ENCODE peak calls at places on chromosomes 11 and 22, in four cellular contexts. B is neural progenitor cell, I is WERI-Rb-1, Z is endothelial cell. H is an unnamed sample.

GRCh38 chr11:44313701-44314489 is 4.0 kb upstream of the ALX4 start:
- DNase-seq in B (no peak), I (no peak), Z (no peak), H (no peak)

GRCh38 chr11:10331548-10332289 is 26.8 kb downstream of the ADM start:
- DNase-seq in B (no peak), I (peak; percentile 29), Z (no peak), H (no peak)

GRCh38 chr11:112355726-112356125 is 95.1 kb upstream of the PLET1 start:
- DNase-seq in B (peak; percentile 51), I (peak; percentile 31), Z (peak; percentile 27), H (peak; percentile 6)

GRCh38 chr22:17483670-17484372 is 79.5 kb upstream of the SLC25A18 start:
- DNase-seq in B (no peak), I (no peak), Z (no peak), H (no peak)

GRCh38 chr11:37504925-37505324 is 906.9 kb upstream of the RAG2 start:
- DNase-seq in B (no peak), I (no peak), Z (no peak), H (peak; percentile 80)

GRCh38 chr22:37187552-37187890 is 526 bp downstream of the C1QTNF6 start:
- DNase-seq in B (no peak), I (no peak), Z (no peak), H (peak; percentile 46)

GRCh38 chr11:68467446-68467845 is 6.9 kb downstream of the PPP6R3 start:
- DNase-seq in B (no peak), I (no peak), Z (no peak), H (no peak)

GRCh38 chr11:9615031-9615451 is 41.6 kb downstream of the WEE1 start:
- DNase-seq in B (no peak), I (no peak), Z (no peak), H (no peak)

GRCh38 chr11:86108890-86109638 is 40.2 kb upstream of the PICALM start:
- DNase-seq in B (no peak), I (no peak), Z (no peak), H (no peak)

GRCh38 chr11:62854013-62854824 is 14.8 kb upstream of the WDR74 start:
- DNase-seq in B (no peak), I (no peak), Z (no peak), H (no peak)

GRCh38 chr22:26891431-26891830 is 234.0 kb downstream of the MIAT start:
- DNase-seq in B (no peak), I (no peak), Z (no peak), H (no peak)

GRCh38 chr22:20619042-20619892 is 111.9 kb downstream of the MED15 start:
- DNase-seq in B (no peak), I (no peak), Z (no peak), H (no peak)

GRCh38 chr11:88231894-88232482 is 56.7 kb upstream of the RAB38 start:
- DNase-seq in B (peak; percentile 48), I (peak; percentile 28), Z (peak; percentile 41), H (peak; percentile 47)

GRCh38 chr11:587978-588380 is 11.7 kb downstream of the PHRF1 start:
- DNase-seq in B (no peak), I (no peak), Z (no peak), H (peak; percentile 55)

GRCh38 chr11:19673924-19674390 is 38.7 kb upstream of the NAV2 start:
- DNase-seq in B (peak; percentile 77), I (peak; percentile 16), Z (no peak), H (no peak)

GRCh38 chr11:2609345-2609744 is 90.4 kb downstream of the KCNQ1OT1 start:
- DNase-seq in B (no peak), I (no peak), Z (no peak), H (no peak)

GRCh38 chr11:47514825-47515647 is 37.9 kb downstream of the CELF1 start:
- DNase-seq in B (no peak), I (no peak), Z (no peak), H (peak; percentile 87)

GRCh38 chr11:111819161-111820058 is 52.0 kb downstream of the ALG9 start:
- DNase-seq in B (no peak), I (peak; percentile 13), Z (no peak), H (peak; percentile 83)

GRCh38 chr11:118438314-118438931 is 2.1 kb downstream of the KMT2A start:
- DNase-seq in B (peak; percentile 70), I (peak; percentile 34), Z (peak; percentile 54), H (peak; percentile 84)

GRCh38 chr11:18563090-18563730 is 25.3 kb downstream of the UEVLD start:
- DNase-seq in B (no peak), I (no peak), Z (no peak), H (peak; percentile 7)

GRCh38 chr11:72642815-72643511 is 31.3 kb downstream of the PDE2A start:
- DNase-seq in B (peak; percentile 83), I (peak; percentile 71), Z (peak; percentile 80), H (no peak)

GRCh38 chr11:19395050-19395449 is 154.3 kb upstream of the E2F8 start:
- DNase-seq in B (no peak), I (no peak), Z (no peak), H (no peak)

GRCh38 chr22:45891471-45891995 is 85.4 kb downstream of the WNT7B start:
- DNase-seq in B (no peak), I (no peak), Z (no peak), H (no peak)

GRCh38 chr11:20102393-20102792 is 57.9 kb downstream of the DBX1 start:
- DNase-seq in B (no peak), I (no peak), Z (no peak), H (no peak)

GRCh38 chr11:116215471-116216113 is 557.2 kb downstream of the BUD13 start:
- DNase-seq in B (peak; percentile 44), I (peak; percentile 62), Z (peak; percentile 36), H (no peak)
- TF ChIP-seq CTCF in B (peak; percentile 58), I (peak; percentile 78), Z (peak; percentile 16), H (no peak)

GRCh38 chr22:35227248-35227647 is 30.0 kb upstream of the HMGXB4 start:
- DNase-seq in B (no peak), I (no peak), Z (no peak), H (no peak)
- TF ChIP-seq CTCF in B (no peak), I (no peak), Z (no peak), H (no peak)

GRCh38 chr11:92198276-92198675 is 26.3 kb upstream of the FAT3 start:
- DNase-seq in B (no peak), I (peak; percentile 34), Z (no peak), H (no peak)
- TF ChIP-seq CTCF in B (no peak), I (no peak), Z (no peak), H (no peak)

GRCh38 chr22:31130873-31131272 is 8.1 kb downstream of the INPP5J start:
- DNase-seq in B (no peak), I (no peak), Z (no peak), H (no peak)
- TF ChIP-seq CTCF in B (no peak), I (no peak), Z (no peak), H (no peak)

DNA sequence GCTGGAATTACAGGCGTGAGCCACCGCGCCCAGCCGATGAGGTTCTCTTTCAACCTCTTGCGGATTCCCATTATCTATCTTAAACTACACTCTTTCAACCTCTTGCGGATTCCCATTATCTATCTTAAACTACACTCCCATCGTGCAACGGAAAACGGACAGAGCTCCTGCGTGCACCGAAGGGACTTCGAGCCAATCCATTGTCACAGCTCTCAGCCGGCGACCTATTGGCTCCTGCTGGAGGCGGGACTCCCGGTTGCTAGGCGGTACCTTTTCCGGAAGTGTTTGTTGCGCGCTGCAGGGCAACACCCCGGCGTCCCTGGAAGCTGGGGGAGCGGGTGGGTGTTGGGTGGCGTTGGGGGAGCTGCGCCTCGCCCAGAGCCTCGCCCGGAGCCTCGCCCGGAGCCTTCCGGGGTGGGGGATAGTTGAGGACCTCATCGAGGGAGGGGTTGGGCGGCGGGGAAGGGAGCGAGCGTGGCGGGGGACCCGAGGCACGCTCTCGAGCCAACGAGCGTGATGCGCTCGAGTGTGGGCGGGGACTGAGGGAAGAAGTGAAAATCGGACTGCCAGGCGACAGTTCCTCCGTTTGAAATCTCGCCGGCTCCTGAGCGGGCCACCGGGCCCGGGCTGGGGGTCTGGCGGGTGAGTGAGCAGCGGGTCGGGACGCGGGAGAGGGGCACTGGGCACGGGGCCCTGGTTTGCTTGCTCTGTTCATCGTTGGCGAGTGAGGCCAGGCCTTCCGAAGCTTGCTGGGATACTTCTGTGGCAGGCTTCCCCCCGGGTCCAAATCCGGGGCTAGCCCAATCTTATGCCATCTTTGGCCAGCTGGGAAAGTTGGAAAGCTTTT is at the start of gene CEP164:
- DNase-seq in B (peak; percentile 97), I (peak; percentile 96), Z (peak; percentile 86), H (peak; percentile 98)
- TF ChIP-seq CTCF in B (no peak), I (no peak), Z (no peak), H (no peak)

DNA sequence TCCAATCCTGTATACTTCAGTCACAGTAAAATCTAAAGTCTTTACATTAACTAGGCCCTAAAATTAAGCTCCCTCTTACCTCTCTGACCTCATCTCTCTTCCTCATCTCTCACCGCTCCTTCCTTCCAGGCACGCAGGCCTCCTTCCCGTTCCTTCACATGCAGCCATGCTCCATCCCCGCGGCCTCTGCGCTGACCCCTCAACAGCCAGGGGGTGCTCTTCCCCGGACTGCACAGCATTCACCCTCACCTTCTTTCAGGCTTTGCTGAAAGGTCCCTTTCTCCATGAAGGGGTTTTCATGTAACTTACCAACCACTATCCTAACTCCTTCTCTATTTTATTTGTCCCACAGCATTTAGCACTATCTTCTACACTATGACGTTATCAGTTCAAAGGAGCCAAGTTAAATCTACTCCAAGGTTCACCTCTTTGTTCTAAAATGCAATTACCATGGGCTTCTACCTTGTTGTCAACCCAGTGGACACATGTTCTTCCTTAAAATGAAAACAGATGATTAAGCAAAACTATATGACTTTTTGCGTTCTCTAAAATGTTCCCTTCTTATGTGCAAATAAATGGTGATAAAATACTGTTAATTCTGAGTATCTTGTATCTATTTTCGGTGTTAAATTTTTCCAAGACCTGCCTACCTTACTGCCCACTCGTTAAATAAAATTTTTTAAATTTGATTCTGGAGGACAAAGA is 57.8 kb upstream of the APOA1 start:
- DNase-seq in B (peak; percentile 74), I (peak; percentile 35), Z (peak; percentile 67), H (no peak)
- TF ChIP-seq CTCF in B (peak; percentile 78), I (peak; percentile 72), Z (peak; percentile 35), H (peak; percentile 61)

GRCh38 chr11:65551572-65552398 is 6.4 kb downstream of the LTBP3 start:
- DNase-seq in B (peak; percentile 70), I (peak; percentile 83), Z (peak; percentile 71), H (no peak)
- TF ChIP-seq CTCF in B (peak; percentile 61), I (peak; percentile 85), Z (peak; percentile 31), H (peak; percentile 68)

DNA sequence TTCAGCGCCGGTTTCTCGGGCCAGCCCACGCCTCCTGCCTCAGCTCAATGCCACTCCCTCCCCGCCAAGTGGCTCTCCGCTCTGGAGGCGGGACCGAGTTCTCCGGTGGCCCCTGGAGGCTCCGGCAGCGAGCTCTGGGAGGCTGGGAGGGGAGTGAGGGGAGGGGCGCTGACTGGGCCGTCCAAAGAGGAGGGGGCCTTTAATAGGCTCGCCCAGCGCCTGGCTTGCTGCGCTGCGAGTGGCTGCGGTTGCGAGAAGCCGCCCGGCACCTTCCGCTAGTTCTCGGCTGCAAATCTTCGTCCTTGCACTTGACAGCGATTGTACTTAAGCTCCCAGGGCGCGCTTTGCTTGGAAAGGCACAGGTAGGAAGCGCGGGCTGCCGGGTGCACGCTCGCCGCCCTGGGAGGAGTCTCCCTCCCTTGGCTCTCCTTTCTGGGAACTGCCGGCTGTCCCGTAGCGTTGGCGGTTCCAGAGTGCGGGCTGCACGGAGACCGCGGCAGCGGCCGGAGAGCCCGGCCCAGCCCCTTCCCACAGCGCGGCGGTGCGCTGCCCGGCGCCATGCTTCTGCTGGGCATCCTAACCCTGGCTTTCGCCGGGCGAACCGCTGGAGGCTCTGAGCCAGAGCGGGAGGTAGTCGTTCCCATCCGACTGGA is at the start of gene ADAMTS15:
- DNase-seq in B (peak; percentile 93), I (peak; percentile 92), Z (peak; percentile 75), H (peak; percentile 32)
- TF ChIP-seq CTCF in B (no peak), I (no peak), Z (no peak), H (no peak)